ENCODE peak calls at places on chromosomes 7 and 10, in eight cellular contexts. O is GM12865, X is uterus, Q is H1, B is foreskin keratinocyte, F is progenitor cell of endocrine pancreas, N is heart right ventricle, R is A549. I is an unnamed sample.

GRCh38 chr10:126391162-126391880 is 3.0 kb upstream of the ADAM12 start:
- DNase-seq in O (no peak), X (no peak), Q (no peak), B (no peak), F (no peak), N (no peak), R (no peak), I (no peak)

GRCh38 chr10:120505866-120506265 is 48.8 kb downstream of the PLPP4 start:
- DNase-seq in O (no peak), X (no peak), Q (no peak), B (peak), F (no peak), N (no peak), R (no peak), I (no peak)

GRCh38 chr10:7477538-7478334 is 66.9 kb upstream of the SFMBT2 start:
- DNase-seq in O (peak), X (no peak), Q (no peak), B (no peak), F (no peak), N (no peak), R (no peak), I (peak)

GRCh38 chr10:52870562-52870961 is 98.0 kb upstream of the MBL2 start:
- DNase-seq in O (no peak), X (no peak), Q (no peak), B (no peak), F (no peak), N (no peak), R (no peak), I (no peak)

GRCh38 chr7:100824499-100825214 is 2.7 kb downstream of the EPHB4 start:
- DNase-seq in O (no peak), X (no peak), Q (no peak), B (no peak), F (no peak), N (no peak), R (no peak), I (no peak)

GRCh38 chr7:150520145-150520544 is 5.5 kb downstream of the GIMAP7 start:
- DNase-seq in O (no peak), X (no peak), Q (no peak), B (no peak), F (no peak), N (no peak), R (no peak), I (no peak)

GRCh38 chr7:108358553-108358952 is 97.7 kb downstream of the NRCAM start:
- DNase-seq in O (no peak), X (no peak), Q (peak), B (peak), F (no peak), N (no peak), R (peak), I (no peak)

GRCh38 chr7:47352394-47352968 is 229.4 kb downstream of the TNS3 start:
- DNase-seq in O (no peak), X (no peak), Q (no peak), B (no peak), F (no peak), N (no peak), R (no peak), I (no peak)

GRCh38 chr7:132783824-132784223 is 207.6 kb upstream of the PLXNA4 start:
- DNase-seq in O (no peak), X (no peak), Q (peak), B (peak), F (no peak), N (no peak), R (peak), I (no peak)

GRCh38 chr7:129947701-129948100 is 5.1 kb downstream of the UBE2H start:
- DNase-seq in O (no peak), X (no peak), Q (no peak), B (no peak), F (no peak), N (no peak), R (no peak), I (no peak)

GRCh38 chr10:110033724-110034235 is 26.0 kb downstream of the ADD3 start:
- DNase-seq in O (no peak), X (no peak), Q (no peak), B (no peak), F (no peak), N (no peak), R (no peak), I (no peak)

GRCh38 chr7:117640465-117640864 is 160.6 kb downstream of the CFTR start:
- DNase-seq in O (no peak), X (no peak), Q (no peak), B (peak), F (no peak), N (no peak), R (no peak), I (no peak)

GRCh38 chr7:130096243-130096827 is 26.0 kb downstream of the KLHDC10 start:
- DNase-seq in O (no peak), X (no peak), Q (no peak), B (no peak), F (no peak), N (no peak), R (no peak), I (no peak)

GRCh38 chr10:50279489-50279888 is 28.2 kb upstream of the ASAH2 start:
- DNase-seq in O (no peak), X (no peak), Q (no peak), B (peak), F (no peak), N (no peak), R (peak), I (no peak)

GRCh38 chr7:117997862-117998825 is 124.9 kb upstream of the CTTNBP2 start:
- DNase-seq in O (no peak), X (no peak), Q (no peak), B (peak), F (no peak), N (no peak), R (no peak), I (no peak)

GRCh38 chr10:4283841-4284610 is 499.0 kb upstream of the KLF6 start:
- DNase-seq in O (no peak), X (peak), Q (no peak), B (no peak), F (no peak), N (peak), R (no peak), I (peak)

GRCh38 chr10:7306147-7306546 is 104.7 kb downstream of the SFMBT2 start:
- DNase-seq in O (no peak), X (no peak), Q (no peak), B (no peak), F (no peak), N (no peak), R (no peak), I (no peak)

GRCh38 chr7:117085275-117085674 is 132.0 kb downstream of the ST7 start:
- DNase-seq in O (no peak), X (no peak), Q (no peak), B (peak), F (no peak), N (no peak), R (no peak), I (no peak)

GRCh38 chr7:127941471-127941870 is 89.8 kb downstream of the LRRC4 start:
- DNase-seq in O (no peak), X (no peak), Q (no peak), B (no peak), F (no peak), N (no peak), R (no peak), I (no peak)

GRCh38 chr10:115082521-115082920 is 10.6 kb upstream of the ATRNL1 start:
- DNase-seq in O (no peak), X (no peak), Q (no peak), B (peak), F (no peak), N (no peak), R (no peak), I (no peak)

GRCh38 chr7:39703143-39703542 is 79.8 kb downstream of the RALA start:
- DNase-seq in O (no peak), X (no peak), Q (no peak), B (no peak), F (no peak), N (no peak), R (peak), I (no peak)

GRCh38 chr7:75842836-75843446 is 29.3 kb upstream of the CCL24 start:
- DNase-seq in O (peak), X (no peak), Q (no peak), B (peak), F (no peak), N (peak), R (peak), I (no peak)

GRCh38 chr7:69211739-69212138 is 386.5 kb upstream of the AUTS2 start:
- DNase-seq in O (peak), X (no peak), Q (peak), B (no peak), F (no peak), N (no peak), R (peak), I (no peak)
- TF ChIP-seq CTCF in O (peak), X (no peak), Q (peak), B (no peak), F (peak), N (peak), R (peak), I (peak)

DNA sequence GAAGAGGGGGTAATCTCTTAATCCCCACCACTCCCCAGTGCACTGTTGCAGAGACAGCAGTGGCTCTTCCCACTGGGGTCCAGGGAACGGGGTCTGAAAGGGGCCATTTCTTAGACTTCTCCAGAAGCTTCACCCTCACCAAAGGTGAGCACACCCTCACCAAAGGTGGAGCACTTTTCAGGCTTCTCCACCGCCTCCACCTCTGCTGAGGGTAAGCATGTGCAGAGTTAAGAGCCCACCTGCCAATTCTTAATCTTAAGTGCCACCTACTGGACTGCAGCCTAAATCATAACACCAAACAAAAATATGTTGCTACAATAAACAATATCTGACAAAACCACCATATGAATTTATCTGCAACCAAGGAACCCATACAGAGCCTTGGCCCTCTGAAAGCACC is 27.0 kb downstream of the SNX13 start:
- DNase-seq in O (peak), X (no peak), Q (no peak), B (no peak), F (no peak), N (no peak), R (no peak), I (no peak)
- TF ChIP-seq CTCF in O (no peak), X (no peak), Q (no peak), B (peak), F (no peak), N (no peak), R (no peak), I (no peak)

DNA sequence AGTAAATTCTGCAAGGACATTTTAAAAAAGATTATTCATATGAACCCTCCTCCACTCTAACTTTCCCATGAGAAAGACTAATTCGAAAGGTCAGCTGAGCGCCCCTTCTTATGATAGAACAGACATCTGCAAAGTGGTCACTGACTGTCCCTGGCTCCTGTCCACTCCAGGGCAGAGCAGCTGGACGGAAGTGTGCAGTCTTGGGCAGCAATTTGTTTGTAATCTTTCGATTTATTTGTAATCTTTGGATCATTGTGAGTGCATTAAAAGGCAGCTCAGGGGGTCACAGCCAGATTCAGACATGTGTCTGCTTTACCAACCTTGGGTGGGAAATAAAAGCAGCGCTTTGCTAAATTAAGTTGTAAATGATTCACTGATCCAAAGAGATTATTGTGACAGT is 158.8 kb upstream of the ADARB2 start:
- DNase-seq in O (no peak), X (no peak), Q (no peak), B (no peak), F (no peak), N (peak), R (no peak), I (no peak)
- TF ChIP-seq CTCF in O (no peak), X (no peak), Q (no peak), B (no peak), F (no peak), N (no peak), R (no peak), I (no peak)

GRCh38 chr10:27369832-27370231 is 129.2 kb upstream of the ACBD5 start:
- DNase-seq in O (no peak), X (no peak), Q (no peak), B (no peak), F (no peak), N (no peak), R (peak), I (no peak)
- TF ChIP-seq CTCF in O (no peak), X (no peak), Q (no peak), B (peak), F (peak), N (no peak), R (peak), I (no peak)

GRCh38 chr10:60237977-60238376 is 151.7 kb downstream of the ANK3 start:
- DNase-seq in O (peak), X (no peak), Q (no peak), B (no peak), F (no peak), N (no peak), R (no peak), I (no peak)

GRCh38 chr10:60239228-60239627 is 150.4 kb downstream of the ANK3 start:
- DNase-seq in O (no peak), X (no peak), Q (no peak), B (no peak), F (no peak), N (no peak), R (no peak), I (no peak)

GRCh38 chr10:60236869-60237524 is 152.7 kb downstream of the ANK3 start:
- DNase-seq in O (peak), X (no peak), Q (no peak), B (no peak), F (no peak), N (peak), R (no peak), I (peak)

GRCh38 chr10:60235001-60235400 is 154.7 kb downstream of the ANK3 start:
- DNase-seq in O (no peak), X (no peak), Q (no peak), B (peak), F (no peak), N (peak), R (no peak), I (no peak)

DNA sequence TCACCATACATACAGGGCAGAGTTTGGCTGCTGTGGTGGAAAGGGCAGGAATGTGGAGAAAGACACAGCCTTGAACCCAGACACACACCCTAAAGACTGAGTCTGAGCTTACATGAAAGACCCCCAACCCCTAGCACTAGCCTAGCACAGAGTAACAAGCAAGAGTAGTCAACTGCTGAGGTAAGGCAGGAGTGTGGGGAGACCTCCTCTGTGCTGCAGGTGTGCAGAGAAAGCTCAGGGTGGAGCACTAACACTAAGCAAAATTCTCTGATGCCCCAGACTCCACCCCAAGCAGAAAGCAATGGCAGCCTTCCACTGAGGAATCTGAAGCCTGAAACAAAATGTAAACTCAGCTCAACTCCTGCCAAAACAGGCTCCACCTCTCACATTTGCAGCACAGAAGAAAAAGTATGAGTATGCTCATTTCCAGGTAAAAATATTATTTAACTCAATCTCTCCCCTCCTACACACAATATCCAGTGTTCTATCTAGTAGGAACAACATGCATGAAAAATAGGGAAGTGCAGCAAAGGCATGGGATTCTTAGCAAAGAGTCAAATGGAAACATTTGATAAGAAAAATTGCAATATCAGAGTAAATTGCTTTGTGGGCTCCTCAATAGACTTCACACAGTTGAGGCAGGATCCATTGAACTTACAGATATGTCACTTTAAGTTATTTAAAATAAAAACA is 151.1 kb downstream of the ANK3 start:
- DNase-seq in O (peak), X (no peak), Q (peak), B (peak), F (no peak), N (peak), R (peak), I (no peak)
- TF ChIP-seq CTCF in O (peak), X (no peak), Q (peak), B (peak), F (peak), N (peak), R (peak), I (peak)

DNA sequence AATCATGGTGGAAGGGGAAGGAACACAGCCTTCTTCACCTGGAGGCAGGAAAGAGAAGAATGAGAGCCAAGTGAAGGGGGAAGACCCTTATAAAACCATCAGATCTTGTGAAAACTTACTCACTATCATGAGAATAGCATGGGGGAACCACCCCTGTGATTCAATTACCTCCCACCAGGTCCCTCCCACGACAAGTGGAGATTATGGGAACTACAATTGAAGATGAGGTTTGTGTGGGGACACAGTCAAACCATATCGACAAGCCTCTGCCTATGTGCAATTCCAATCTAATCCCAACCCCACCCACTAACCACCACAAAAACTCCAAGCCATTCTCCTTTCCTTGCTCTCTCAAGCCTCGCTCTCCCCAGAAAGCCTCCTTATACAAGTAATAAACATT is 69.2 kb downstream of the TAC1 start:
- DNase-seq in O (no peak), X (no peak), Q (no peak), B (no peak), F (no peak), N (no peak), R (no peak), I (no peak)
- TF ChIP-seq CTCF in O (no peak), X (no peak), Q (no peak), B (no peak), F (no peak), N (no peak), R (no peak), I (no peak)

GRCh38 chr10:8830064-8830463 is 775.6 kb downstream of the GATA3 start:
- DNase-seq in O (no peak), X (no peak), Q (no peak), B (no peak), F (no peak), N (no peak), R (no peak), I (no peak)
- TF ChIP-seq CTCF in O (no peak), X (no peak), Q (no peak), B (no peak), F (no peak), N (no peak), R (no peak), I (no peak)

DNA sequence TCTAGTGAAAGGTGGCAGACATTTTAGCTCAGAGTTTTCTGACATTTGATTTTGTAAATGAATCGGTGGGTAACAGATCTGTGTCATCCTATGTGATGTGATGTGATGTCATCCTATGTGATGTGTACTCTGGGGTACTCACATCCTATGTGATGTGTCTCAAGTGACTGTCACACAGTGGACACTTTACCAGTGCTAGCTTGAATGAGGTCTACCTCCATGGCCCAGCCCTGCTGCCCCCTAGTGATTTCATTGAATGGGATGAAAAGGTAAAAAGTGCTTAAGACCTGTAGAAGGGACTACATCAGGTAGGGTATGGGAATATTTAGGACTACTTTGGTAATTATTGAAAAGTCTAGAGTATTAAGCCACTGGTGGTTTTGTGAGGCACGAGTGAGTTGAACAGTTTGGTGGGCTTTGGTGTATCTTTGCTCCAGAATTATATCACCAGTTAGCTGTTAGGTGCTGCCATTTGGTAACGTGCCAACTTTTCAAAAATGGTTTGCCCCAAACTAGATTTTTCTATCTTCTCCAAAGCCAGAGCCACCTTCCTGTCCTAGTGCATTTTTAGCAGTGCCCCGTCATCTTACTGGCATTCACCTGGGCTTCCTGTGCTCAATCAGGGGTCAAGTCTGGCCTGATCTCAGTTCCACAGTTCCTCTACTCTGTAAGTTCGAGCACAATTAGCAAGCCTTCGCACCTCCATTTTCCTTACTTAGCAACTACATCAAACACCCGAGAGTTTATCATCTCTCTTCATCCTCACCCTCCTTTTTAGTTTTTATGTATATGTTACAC is 9.7 kb downstream of the EIF4H start:
- DNase-seq in O (peak), X (no peak), Q (no peak), B (peak), F (no peak), N (no peak), R (peak), I (no peak)
- TF ChIP-seq CTCF in O (peak), X (no peak), Q (peak), B (peak), F (peak), N (no peak), R (peak), I (no peak)

DNA sequence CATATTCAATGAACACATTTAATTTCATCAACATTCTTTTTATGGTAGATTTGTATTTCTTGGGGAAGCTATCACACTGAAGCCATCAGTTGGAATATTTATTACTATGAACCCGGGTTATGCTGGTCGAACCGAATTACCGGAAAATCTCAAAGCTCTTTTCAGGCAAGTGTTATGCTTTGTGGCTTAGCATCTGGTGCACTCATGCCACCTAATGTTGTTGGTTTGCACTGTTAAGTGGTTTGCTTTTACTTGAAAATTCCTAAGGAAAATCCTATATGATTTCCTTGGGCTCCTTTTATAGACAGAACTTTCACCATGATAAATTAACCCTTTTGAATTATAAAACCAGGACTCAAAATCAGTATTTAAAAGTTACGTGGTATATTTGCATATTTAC is 147.9 kb downstream of the DNAH11 start:
- DNase-seq in O (no peak), X (no peak), Q (no peak), B (no peak), F (no peak), N (no peak), R (peak), I (no peak)
- TF ChIP-seq CTCF in O (no peak), X (no peak), Q (peak), B (peak), F (no peak), N (no peak), R (peak), I (no peak)

GRCh38 chr7:4739528-4739992 is 35.9 kb upstream of the AP5Z1 start:
- DNase-seq in O (peak), X (peak), Q (no peak), B (no peak), F (no peak), N (peak), R (peak), I (peak)
- TF ChIP-seq CTCF in O (peak), X (peak), Q (no peak), B (no peak), F (peak), N (peak), R (no peak), I (peak)

I was measured in right atrium auricular region.